ENCODE peak calls at places on chromosomes 6 and 20, in ten cellular contexts. L is T follicular helper cell; I is amniotic stem cell; Q is stimulated activated effector memory CD8-positive, alpha-beta T cell treated with anti-CD3 and anti-CD28 coated beads, Interleukin-12 subunit alpha, Interleukin-12 subunit beta, amount 100 ng/mL, for 72 hours; T is stimulated activated CD4-positive, alpha-beta T cell treated with anti-CD3 and anti-CD28 coated beads, Interleukin-4, amount 100 ng/mL, for 48 hours; H is GM10248; E is activated naive CD4-positive, alpha-beta T cell; C is foreskin keratinocyte; K is DMS53; Y is osteocyte. A is an unnamed sample.

GRCh38 chr20:57464642-57465211 is 60.2 kb downstream of the CTCFL start:
- DNase-seq in L (no peak), I (no peak), Q (no peak), T (no peak), H (no peak), E (no peak), C (no peak), K (peak), Y (no peak), A (peak)

GRCh38 chr20:19975436-19975799 is 41.7 kb upstream of the NAA20 start:
- DNase-seq in L (no peak), I (no peak), Q (no peak), T (no peak), H (no peak), E (no peak), C (no peak), K (peak), Y (no peak), A (no peak)

GRCh38 chr6:153024401-153025017 is 22.0 kb upstream of the MTRF1L start:
- DNase-seq in L (no peak), I (peak), Q (peak), T (peak), H (peak), E (no peak), C (peak), K (peak), Y (no peak), A (peak)

GRCh38 chr20:34569598-34569997 is 11.1 kb downstream of the MAP1LC3A start:
- DNase-seq in L (no peak), I (no peak), Q (no peak), T (no peak), H (no peak), E (no peak), C (no peak), K (no peak), Y (no peak), A (no peak)

GRCh38 chr6:161274488-161274858 is 612 bp upstream of the AGPAT4 start:
- DNase-seq in L (no peak), I (no peak), Q (no peak), T (no peak), H (no peak), E (no peak), C (no peak), K (no peak), Y (no peak), A (peak)

GRCh38 chr6:154379585-154379984 is 23.0 kb upstream of the IPCEF1 start:
- DNase-seq in L (no peak), I (no peak), Q (no peak), T (no peak), H (no peak), E (no peak), C (no peak), K (no peak), Y (no peak), A (no peak)

GRCh38 chr20:36613974-36614373 is 8.4 kb downstream of the RAB5IF start:
- DNase-seq in L (no peak), I (no peak), Q (no peak), T (no peak), H (no peak), E (no peak), C (no peak), K (peak), Y (no peak), A (no peak)

GRCh38 chr6:45586216-45587171 is 208.8 kb upstream of the SUPT3H start:
- DNase-seq in L (peak), I (no peak), Q (peak), T (peak), H (no peak), E (no peak), C (peak), K (no peak), Y (no peak), A (no peak)

GRCh38 chr6:147578883-147579282 is 70.4 kb downstream of the SAMD5 start:
- DNase-seq in L (no peak), I (no peak), Q (no peak), T (no peak), H (no peak), E (no peak), C (peak), K (no peak), Y (no peak), A (no peak)

GRCh38 chr6:40319124-40319523 is 268.0 kb downstream of the LRFN2 start:
- DNase-seq in L (no peak), I (no peak), Q (no peak), T (no peak), H (no peak), E (no peak), C (no peak), K (no peak), Y (no peak), A (no peak)

GRCh38 chr6:143236151-143236788 is 175.6 kb downstream of the AIG1 start:
- DNase-seq in L (no peak), I (no peak), Q (no peak), T (no peak), H (no peak), E (no peak), C (no peak), K (no peak), Y (no peak), A (no peak)

GRCh38 chr6:32968093-32968769 is at the start of gene BRD2:
- DNase-seq in L (peak), I (peak), Q (peak), T (peak), H (peak), E (peak), C (peak), K (peak), Y (peak), A (peak)